ENCODE peak calls at places on chromosome X, in five cellular contexts. C, N, U, Y and T are unnamed samples.

GRCh38 chrX:51148848-51149247 is 183.8 kb upstream of the NUDT10 start:
- DNase-seq in C (no peak), N (no peak), U (peak; percentile 8), Y (peak; percentile 14), T (no peak)

GRCh38 chrX:47384502-47384901 is 14.1 kb downstream of the ZNF157 start:
- DNase-seq in C (peak; percentile 52), N (peak; percentile 73), U (peak; percentile 64), Y (peak; percentile 57), T (peak; percentile 27)

GRCh38 chrX:9310596-9310995 is 154.3 kb upstream of the TBL1X start:
- DNase-seq in C (no peak), N (no peak), U (peak; percentile 49), Y (no peak), T (no peak)

GRCh38 chrX:34563809-34564208 is 93.3 kb downstream of the TMEM47 start:
- DNase-seq in C (no peak), N (no peak), U (peak; percentile 8), Y (no peak), T (no peak)

GRCh38 chrX:113384628-113385027 is 544.0 kb upstream of the AMOT start:
- DNase-seq in C (no peak), N (no peak), U (peak; percentile 91), Y (no peak), T (no peak)

GRCh38 chrX:119272882-119273806 is 37.1 kb downstream of the PGRMC1 start:
- DNase-seq in C (peak; percentile 62), N (peak; percentile 46), U (peak; percentile 52), Y (peak; percentile 66), T (no peak)

GRCh38 chrX:46836701-46837542 is at the start of gene RP2:
- DNase-seq in C (peak; percentile 89), N (peak; percentile 92), U (peak; percentile 91), Y (peak; percentile 82), T (peak; percentile 77)

GRCh38 chrX:111086521-111087127 is 9.4 kb upstream of the PAK3 start:
- DNase-seq in C (no peak), N (no peak), U (no peak), Y (no peak), T (no peak)

GRCh38 chrX:37752941-37753340 is 26.9 kb upstream of the CYBB start:
- DNase-seq in C (no peak), N (no peak), U (no peak), Y (no peak), T (no peak)

GRCh38 chrX:48683411-48683982 is at the start of gene WAS:
- DNase-seq in C (no peak), N (peak; percentile 15), U (no peak), Y (no peak), T (no peak)

GRCh38 chrX:133359466-133359865 is 55.8 kb downstream of the GPC4 start:
- DNase-seq in C (no peak), N (no peak), U (no peak), Y (no peak), T (no peak)

GRCh38 chrX:152656890-152657289 is 19.2 kb downstream of the GABRQ start:
- DNase-seq in C (no peak), N (no peak), U (no peak), Y (no peak), T (no peak)

GRCh38 chrX:134161162-134161561 is 75.8 kb upstream of the CCDC160 start:
- DNase-seq in C (no peak), N (no peak), U (no peak), Y (no peak), T (no peak)

GRCh38 chrX:119756926-119757635 is 1.3 kb upstream of the SOWAHD start:
- DNase-seq in C (no peak), N (peak; percentile 26), U (no peak), Y (no peak), T (no peak)

GRCh38 chrX:48548871-48549270 is 9.4 kb downstream of the TBC1D25 start:
- DNase-seq in C (no peak), N (no peak), U (no peak), Y (no peak), T (no peak)

GRCh38 chrX:86917959-86918358 is 599.6 kb upstream of the KLHL4 start:
- DNase-seq in C (no peak), N (no peak), U (no peak), Y (no peak), T (no peak)

GRCh38 chrX:28498658-28499057 is 88.6 kb upstream of the IL1RAPL1 start:
- DNase-seq in C (no peak), N (no peak), U (no peak), Y (no peak), T (no peak)

GRCh38 chrX:15242899-15243555 is 26.9 kb downstream of the ASB9 start:
- DNase-seq in C (peak; percentile 27), N (peak; percentile 40), U (peak; percentile 57), Y (peak; percentile 6), T (no peak)

DNA sequence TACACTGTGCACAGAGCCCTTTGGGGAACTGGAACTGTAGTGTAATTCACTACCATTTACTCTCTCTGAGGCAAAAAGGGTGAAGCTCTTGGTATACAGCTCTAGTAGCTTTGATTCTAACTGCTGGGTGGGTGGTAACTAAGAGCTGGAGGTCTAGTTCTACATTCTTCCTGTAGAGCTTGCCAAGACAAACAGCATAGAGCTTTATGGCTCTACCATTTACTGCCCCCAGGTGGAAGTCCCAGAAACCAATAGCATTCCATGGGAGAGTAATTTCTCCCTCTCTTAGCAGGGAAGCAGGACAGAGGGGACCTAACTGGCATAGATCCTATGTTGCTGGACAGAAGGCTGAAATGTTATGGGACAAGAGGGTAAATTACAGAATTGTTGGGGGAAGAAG is 26.7 kb downstream of the HDAC8 start:
- DNase-seq in C (no peak), N (peak; percentile 20), U (peak; percentile 14), Y (no peak), T (no peak)
- TF ChIP-seq CTCF in C (no peak), N (peak; percentile 27), U (peak; percentile 22), Y (no peak), T (no peak)

DNA sequence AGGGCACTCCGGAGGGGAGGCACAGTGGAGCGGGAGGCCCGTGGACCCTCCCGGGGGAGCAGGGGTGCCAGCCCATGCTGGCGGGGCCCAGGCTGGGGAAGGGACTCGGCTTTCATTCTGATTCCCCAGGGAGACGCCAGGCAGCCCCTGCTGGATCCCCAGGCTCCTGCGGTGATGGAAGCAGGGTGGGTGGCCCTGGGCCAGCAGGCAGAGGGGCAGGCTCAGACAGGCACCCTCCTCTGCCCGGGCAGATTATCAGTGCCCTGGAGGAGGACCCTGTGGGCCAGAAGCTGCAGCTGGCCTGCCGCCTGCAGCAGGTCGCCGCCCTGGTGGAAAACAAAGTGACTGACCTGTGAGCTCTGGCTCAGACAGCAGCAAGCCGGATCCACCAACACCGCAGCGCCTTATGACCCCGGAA is 2.1 kb upstream of the SRPK3 start:
- DNase-seq in C (peak; percentile 6), N (no peak), U (no peak), Y (no peak), T (no peak)
- TF ChIP-seq CTCF in C (no peak), N (no peak), U (no peak), Y (no peak), T (peak; percentile 8)

GRCh38 chrX:50073601-50074000 is 127.2 kb downstream of the AKAP4 start:
- DNase-seq in C (no peak), N (no peak), U (no peak), Y (no peak), T (no peak)
- TF ChIP-seq CTCF in C (no peak), N (no peak), U (no peak), Y (no peak), T (no peak)

DNA sequence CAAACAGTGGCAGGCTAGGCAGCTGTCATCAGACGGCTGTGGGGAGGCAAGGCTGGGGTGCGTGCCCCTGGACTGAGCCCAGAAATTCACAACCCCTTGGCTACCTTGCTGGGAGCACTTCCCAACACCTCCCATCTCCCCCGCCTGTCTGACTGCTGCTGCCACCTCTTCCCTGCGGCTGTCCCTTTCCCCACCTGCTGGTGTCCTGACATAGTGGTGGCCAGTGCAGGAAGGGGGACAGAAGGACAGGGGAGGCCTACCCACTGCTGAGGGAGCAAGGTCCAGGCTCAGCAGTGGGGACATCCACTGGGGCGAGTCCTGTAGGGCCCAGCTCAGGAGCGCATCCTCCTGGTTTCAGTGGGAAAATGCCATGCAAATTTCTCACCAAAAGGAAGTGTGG is 3.4 kb downstream of the ABCD1 start:
- DNase-seq in C (no peak), N (no peak), U (no peak), Y (no peak), T (no peak)
- TF ChIP-seq CTCF in C (no peak), N (no peak), U (no peak), Y (no peak), T (no peak)

GRCh38 chrX:17065100-17065499 is 118.6 kb downstream of the REPS2 start:
- DNase-seq in C (no peak), N (no peak), U (no peak), Y (no peak), T (no peak)
- TF ChIP-seq CTCF in C (peak; percentile 23), N (no peak), U (peak; percentile 10), Y (no peak), T (no peak)

DNA sequence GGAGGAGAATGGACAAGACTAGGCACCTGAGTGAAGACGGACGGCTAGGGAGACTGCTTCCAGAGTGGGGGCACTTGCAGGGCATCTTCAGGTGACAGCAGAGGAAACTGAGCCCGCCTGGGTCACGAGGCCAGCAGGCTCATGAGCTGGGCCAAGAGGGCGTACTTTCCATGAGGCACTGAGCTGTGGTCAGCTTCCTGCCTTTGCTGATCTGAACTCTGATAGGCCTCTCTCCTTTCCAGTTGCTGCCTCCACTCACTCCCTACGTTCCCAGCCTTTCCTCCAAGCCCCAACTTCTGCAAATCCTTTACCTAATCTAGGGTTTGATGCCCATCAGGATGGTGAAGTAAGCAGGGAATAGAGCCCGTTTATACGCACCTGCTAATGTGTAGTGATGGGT is 1.4 kb upstream of the L1CAM start:
- DNase-seq in C (no peak), N (no peak), U (no peak), Y (no peak), T (no peak)
- TF ChIP-seq CTCF in C (no peak), N (no peak), U (no peak), Y (no peak), T (no peak)

GRCh38 chrX:96430756-96431455 is 253.7 kb upstream of the DIAPH2 start:
- DNase-seq in C (no peak), N (no peak), U (no peak), Y (no peak), T (no peak)
- TF ChIP-seq CTCF in C (no peak), N (no peak), U (no peak), Y (no peak), T (no peak)